ENCODE peak calls at places on chromosomes 5 and 9, in seven cellular contexts. W, N, R, T, J, O and C are unnamed samples. For H3K4me1, the result is how much of the 10 kb centered on the place peaks cover.

GRCh38 chr9:38388283-38389223 is 3.9 kb upstream of the ALDH1B1 start:
- DNase-seq in T (no peak), J (no peak), R (peak), W (no peak), O (no peak), N (peak), C (no peak)

GRCh38 chr9:126482361-126483044 is 131.2 kb upstream of the LMX1B start:
- DNase-seq in J (no peak), O (no peak), R (no peak), W (peak), N (peak), T (no peak), C (peak)

GRCh38 chr5:171562822-171563221 is 143.4 kb downstream of the FGF18 start:
- DNase-seq in R (no peak), T (no peak), J (peak), O (no peak), W (no peak), N (peak), C (no peak)

GRCh38 chr5:91219803-91220371 is 163.2 kb downstream of the ARRDC3 start:
- DNase-seq in J (peak), T (no peak), N (no peak), W (peak), R (no peak), O (no peak), C (no peak)

GRCh38 chr5:32612134-32612888 is 27.0 kb downstream of the SUB1 start:
- DNase-seq in J (peak), T (no peak), W (no peak), R (no peak), O (peak), N (peak), C (no peak)

GRCh38 chr9:133632806-133633680 is 3.1 kb upstream of the DBH start:
- DNase-seq in W (no peak), T (no peak), R (no peak), O (no peak), J (no peak), N (no peak), C (no peak)

GRCh38 chr5:134577022-134577795 is 51.7 kb downstream of the JADE2 start:
- DNase-seq in O (no peak), W (peak), N (peak), R (no peak), J (peak), T (peak), C (peak)

GRCh38 chr5:87074934-87075541 is 192.6 kb upstream of the RASA1 start:
- DNase-seq in W (no peak), J (no peak), T (no peak), R (no peak), N (no peak), O (peak), C (no peak)

GRCh38 chr5:53882637-53883036 is 322.2 kb downstream of the NDUFS4 start:
- DNase-seq in W (no peak), R (no peak), J (no peak), N (peak), O (no peak), T (no peak), C (no peak)

GRCh38 chr5:78781611-78782356 is 133.2 kb upstream of the LHFPL2 start:
- DNase-seq in T (no peak), W (no peak), J (no peak), R (no peak), O (no peak), N (no peak), C (no peak)

GRCh38 chr9:12923472-12924009 is 148.7 kb downstream of the LURAP1L start:
- DNase-seq in O (no peak), J (no peak), R (no peak), N (peak), T (no peak), W (peak), C (no peak)

GRCh38 chr9:98230789-98231188 is 24.7 kb downstream of the TBC1D2 start:
- DNase-seq in J (no peak), O (no peak), W (peak), R (no peak), T (no peak), N (no peak), C (no peak)

GRCh38 chr9:75990905-75991304 is 100.4 kb downstream of the PCSK5 start:
- DNase-seq in R (no peak), O (no peak), T (no peak), W (no peak), J (no peak), N (no peak), C (no peak)

GRCh38 chr9:1521547-1521946 is 471.4 kb downstream of the DMRT2 start:
- DNase-seq in O (no peak), W (no peak), T (no peak), R (no peak), N (no peak), J (no peak), C (no peak)

GRCh38 chr9:126164796-126165525 is 161.7 kb upstream of the MVB12B start:
- DNase-seq in R (no peak), T (no peak), N (no peak), J (no peak), O (no peak), W (no peak), C (peak)

GRCh38 chr5:66903218-66903617 is 293.4 kb downstream of the CD180 start:
- DNase-seq in T (no peak), J (no peak), R (no peak), N (no peak), W (no peak), O (no peak), C (no peak)

GRCh38 chr5:66897355-66897754 is 299.2 kb downstream of the CD180 start:
- DNase-seq in J (no peak), T (no peak), O (no peak), R (no peak), N (no peak), W (no peak), C (no peak)

GRCh38 chr5:66896207-66896606 is 300.0 kb downstream of the MAST4 start:
- DNase-seq in J (no peak), W (no peak), R (no peak), O (no peak), T (no peak), N (peak), C (no peak)

GRCh38 chr5:66894480-66895240 is 298.5 kb downstream of the MAST4 start:
- DNase-seq in N (peak), J (no peak), W (no peak), R (no peak), O (no peak), T (no peak), C (no peak)

DNA sequence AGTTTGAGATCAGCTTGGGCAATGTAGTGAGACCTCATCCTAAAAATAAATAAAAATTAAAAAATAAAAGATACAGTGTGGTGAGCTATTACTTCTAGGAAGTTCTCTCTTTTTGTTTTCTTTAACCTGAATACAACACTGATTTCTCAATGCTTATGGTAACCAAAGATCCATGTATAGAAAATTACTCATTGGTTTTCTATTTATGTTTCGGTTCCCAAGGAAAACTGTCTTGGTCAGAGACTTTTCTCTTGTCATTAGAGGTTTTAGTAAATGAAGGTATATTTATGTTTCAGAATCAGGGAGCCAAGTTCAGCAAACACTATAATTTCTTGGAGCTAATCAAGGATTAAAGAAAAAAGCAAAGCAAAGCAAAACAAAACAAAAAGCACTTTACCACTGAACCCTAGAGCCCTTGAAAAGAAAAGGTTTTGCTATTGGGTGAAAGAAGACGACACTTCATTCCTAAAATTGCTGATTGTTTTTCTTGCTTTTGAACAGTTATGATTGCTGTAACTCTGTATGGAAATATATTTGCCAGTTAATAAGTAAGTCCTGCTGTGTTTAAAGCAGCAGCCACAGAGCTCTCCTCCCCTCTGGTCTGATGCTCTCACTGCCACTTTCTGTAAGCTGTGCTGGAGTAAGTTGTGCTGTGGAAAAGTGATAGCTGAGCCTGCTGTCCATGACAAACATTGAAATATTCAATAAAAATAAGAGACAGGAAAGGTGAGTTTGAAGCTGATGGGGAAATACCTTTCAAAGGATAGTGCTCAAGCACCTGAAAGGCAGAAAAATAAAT is 298.2 kb downstream of the CD180 start:
- DNase-seq in J (no peak), O (no peak), W (no peak), T (no peak), R (no peak), N (peak), C (no peak)
- H3K4me1 ChIP-seq in J (under half), O (under half), W (under half), T (under half), R (under half), N (under half), C (under half)

DNA sequence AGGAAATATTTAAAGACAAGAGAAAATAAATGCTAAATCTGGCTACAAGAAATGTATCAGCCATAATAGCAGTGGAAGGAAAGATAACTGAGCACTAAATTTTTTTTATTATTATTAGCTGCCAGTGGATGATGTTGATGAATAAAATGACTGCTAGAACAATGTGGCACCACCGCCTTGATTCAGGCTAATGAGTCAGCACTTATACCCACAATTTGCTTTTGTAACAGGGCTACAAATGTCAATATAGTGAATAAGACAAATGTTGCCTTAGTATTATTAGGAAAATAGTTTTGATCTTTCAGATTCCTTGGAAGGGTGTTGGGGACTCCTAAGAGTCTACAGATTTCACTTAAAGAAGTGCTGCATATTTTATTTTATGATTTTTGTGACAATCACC is 555.2 kb upstream of the GRAMD2B start:
- DNase-seq in W (no peak), T (no peak), J (no peak), N (no peak), R (no peak), O (no peak), C (no peak)
- TF ChIP-seq CTCF in W (no peak), T (no peak), J (no peak), N (no peak), R (no peak), O (no peak), C (no peak)

GRCh38 chr9:129701054-129701453 is 35.6 kb downstream of the PRRX2 start:
- DNase-seq in T (no peak), O (no peak), J (no peak), N (no peak), R (no peak), W (no peak), C (no peak)
- H3K4me3 ChIP-seq in T (no peak), O (no peak), J (no peak), N (no peak), R (no peak), W (no peak), C (no peak)

GRCh38 chr5:136926073-136926472 is 560.7 kb upstream of the TRPC7 start:
- DNase-seq in W (no peak), R (no peak), O (no peak), T (no peak), J (no peak), N (no peak), C (no peak)

DNA sequence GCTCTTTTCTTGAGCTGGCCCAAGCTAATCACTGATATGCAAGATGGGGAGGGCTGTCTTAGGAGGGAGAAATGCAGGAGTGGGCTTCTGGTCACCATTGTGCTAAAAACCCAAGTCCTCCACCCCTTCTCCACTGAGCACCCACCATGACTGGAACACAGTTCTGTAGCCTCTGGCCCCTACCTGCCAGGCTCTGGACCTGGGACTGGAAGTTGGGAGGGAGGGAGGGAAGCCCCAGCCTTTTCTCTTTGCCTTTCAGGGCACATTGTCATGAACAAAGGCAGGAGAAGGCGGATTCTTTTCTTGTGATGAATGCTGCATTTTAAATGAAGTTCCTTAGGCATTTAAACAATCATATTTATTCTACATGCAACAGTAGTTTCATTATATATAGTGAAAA is 559.1 kb upstream of the TRPC7 start:
- DNase-seq in W (no peak), O (no peak), R (no peak), T (no peak), N (no peak), J (no peak), C (no peak)
- H3K4me1 ChIP-seq in W (under half), O (under half), R (under half), T (under half), N (under half), J (under half), C (under half)

DNA sequence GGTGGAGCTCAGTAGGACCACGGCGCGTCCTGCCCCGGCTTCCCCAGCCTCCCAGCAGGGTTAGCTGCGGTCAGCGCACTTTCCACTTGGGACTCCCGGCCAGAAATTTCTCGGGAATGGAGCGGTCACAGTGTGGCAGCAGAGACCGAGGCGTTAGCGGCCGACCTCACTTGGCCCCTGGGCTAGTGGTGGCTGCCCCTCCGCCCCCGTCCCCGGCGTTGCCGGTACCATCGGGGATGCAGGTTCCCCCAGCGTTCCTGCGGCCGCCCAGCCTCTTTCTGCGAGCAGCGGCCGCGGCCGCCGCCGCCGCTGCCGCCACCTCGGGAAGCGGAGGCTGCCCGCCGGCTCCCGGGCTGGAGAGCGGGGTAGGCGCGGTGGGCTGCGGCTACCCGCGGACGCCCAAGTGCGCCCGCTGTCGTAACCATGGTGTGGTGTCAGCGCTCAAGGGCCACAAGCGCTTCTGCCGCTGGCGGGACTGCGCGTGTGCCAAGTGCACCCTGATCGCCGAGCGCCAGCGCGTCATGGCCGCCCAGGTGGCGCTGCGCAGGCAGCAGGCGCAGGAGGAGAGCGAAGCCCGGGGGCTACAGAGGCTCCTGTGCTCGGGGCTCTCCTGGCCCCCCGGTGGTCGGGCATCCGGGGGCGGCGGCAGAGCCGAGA is 454 bp downstream of the DMRTA1 start:
- DNase-seq in J (peak), T (peak), N (peak), W (peak), R (no peak), O (peak), C (peak)
- TF ChIP-seq CTCF in J (peak), T (no peak), N (no peak), W (peak), R (peak), O (peak), C (no peak)

GRCh38 chr5:178115136-178115834 is 2.0 kb downstream of the N4BP3 start:
- DNase-seq in J (no peak), T (no peak), W (no peak), O (no peak), R (no peak), N (no peak), C (no peak)

GRCh38 chr5:178117911-178118310 is 4.6 kb downstream of the N4BP3 start:
- DNase-seq in W (no peak), N (no peak), R (no peak), O (no peak), J (no peak), T (no peak), C (no peak)

GRCh38 chr5:178116406-178116885 is 3.1 kb downstream of the N4BP3 start:
- DNase-seq in N (no peak), W (no peak), O (no peak), J (peak), R (no peak), T (no peak), C (no peak)

GRCh38 chr5:178114325-178115135 is 1.2 kb downstream of the N4BP3 start:
- DNase-seq in R (no peak), T (no peak), O (peak), N (no peak), J (no peak), W (no peak), C (peak)

DNA sequence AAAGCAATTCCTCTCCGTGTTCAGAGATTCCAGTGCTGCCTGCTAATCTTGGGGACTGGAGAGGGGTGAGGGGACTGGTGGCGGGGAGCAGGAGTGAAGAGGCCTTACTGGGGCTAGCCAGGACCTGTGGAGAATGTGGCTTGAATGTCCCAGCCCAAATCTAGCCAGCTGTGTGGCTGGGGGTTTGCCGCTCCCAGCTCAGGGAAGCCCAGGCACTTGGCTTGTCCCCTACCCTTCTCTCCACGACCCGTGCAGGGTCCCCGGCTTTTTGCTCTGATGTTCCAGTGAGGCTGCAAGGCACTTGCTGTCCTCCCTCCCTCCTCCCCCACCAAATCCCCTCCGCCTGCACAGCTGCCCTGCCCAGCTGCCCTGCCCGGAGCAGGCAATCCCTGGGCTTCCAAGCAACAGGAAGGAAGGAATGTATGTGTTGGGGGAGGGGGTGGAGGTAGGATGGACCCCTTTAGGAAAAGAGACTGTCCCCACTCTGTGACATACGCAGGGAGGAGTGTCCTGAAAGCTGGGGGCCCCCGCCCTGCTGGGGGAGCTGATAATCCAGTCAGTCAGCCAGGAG is 2.6 kb downstream of the N4BP3 start:
- DNase-seq in W (no peak), J (no peak), R (no peak), N (no peak), O (no peak), T (no peak), C (no peak)
- H3K4me3 ChIP-seq in W (no peak), J (no peak), R (no peak), N (no peak), O (no peak), T (no peak), C (peak)

DNA sequence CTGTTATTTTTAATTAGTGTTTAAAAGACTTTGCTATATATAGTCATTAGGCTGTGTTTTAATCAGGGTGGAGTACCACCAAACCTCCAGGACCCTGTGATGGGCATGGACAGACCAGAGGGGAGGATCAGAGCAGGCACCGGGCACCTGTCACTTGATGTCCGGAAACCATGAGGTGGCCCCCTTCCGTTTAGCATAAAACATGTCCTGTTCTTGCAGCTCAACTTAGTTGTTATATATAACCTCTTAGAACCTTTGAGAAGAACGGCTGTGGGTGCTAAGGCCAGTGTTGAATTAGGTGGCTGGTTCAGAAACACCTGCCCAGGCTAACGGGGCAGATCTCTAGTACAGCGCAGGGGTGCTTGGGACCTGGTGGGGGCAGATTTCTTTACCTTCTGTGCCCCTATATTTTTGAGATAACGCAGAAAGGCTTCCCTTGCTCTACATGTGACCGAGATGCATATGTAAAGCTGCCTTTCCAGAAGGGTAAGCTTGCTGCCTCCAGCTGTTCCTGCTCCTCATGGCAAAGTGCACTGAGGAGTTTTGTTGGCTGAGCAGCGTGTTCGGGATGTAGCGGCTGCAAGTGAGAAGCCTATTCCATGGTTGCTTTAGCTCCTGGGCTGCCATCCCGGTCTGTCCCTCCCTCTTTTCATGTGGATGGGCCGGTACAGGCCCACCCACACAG is 255.5 kb downstream of the FANCC start:
- DNase-seq in W (no peak), N (no peak), R (no peak), J (no peak), T (no peak), O (no peak), C (no peak)
- H3K4me1 ChIP-seq in W (half or more), N (under half), R (half or more), J (under half), T (half or more), O (under half), C (under half)

GRCh38 chr5:143581148-143581547 is 177.7 kb upstream of the NR3C1 start:
- DNase-seq in J (no peak), W (peak), T (no peak), O (no peak), N (no peak), R (no peak), C (no peak)

GRCh38 chr5:143582869-143583268 is 179.4 kb upstream of the NR3C1 start:
- DNase-seq in T (no peak), R (no peak), N (no peak), O (no peak), W (no peak), J (no peak), C (no peak)

GRCh38 chr5:143581649-143582048 is 178.2 kb upstream of the NR3C1 start:
- DNase-seq in T (no peak), R (no peak), N (no peak), W (no peak), O (no peak), J (no peak), C (no peak)

GRCh38 chr5:143583385-143583784 is 179.9 kb upstream of the NR3C1 start:
- DNase-seq in J (no peak), R (no peak), O (no peak), T (no peak), N (no peak), W (no peak), C (no peak)

GRCh38 chr5:143582176-143582575 is 178.7 kb upstream of the NR3C1 start:
- DNase-seq in R (no peak), W (no peak), T (no peak), N (no peak), J (no peak), O (no peak), C (no peak)
- TF ChIP-seq CTCF in R (no peak), W (no peak), T (no peak), N (no peak), J (no peak), O (no peak), C (no peak)